ENCODE peak calls at places on chromosome 22, in seven cellular contexts. P, C, L, Y, X, O and F are unnamed samples.
A peak's percentile ranks its signal among the peaks of the same experiment; 100 is the strongest.

GRCh38 chr22:25348391-25348790 is 129.0 kb downstream of the CRYBB2 start:
- DNase-seq in P (no peak), C (no peak), L (no peak), Y (no peak), X (no peak), O (no peak), F (no peak)

GRCh38 chr22:49354516-49355205 is 473.0 kb downstream of the BRD1 start:
- DNase-seq in P (no peak), C (no peak), L (peak; percentile 46), Y (no peak), X (no peak), O (no peak), F (no peak)

GRCh38 chr22:31615940-31616314 is 46.1 kb downstream of the PISD start:
- DNase-seq in P (no peak), C (no peak), L (no peak), Y (no peak), X (no peak), O (no peak), F (no peak)

GRCh38 chr22:30266445-30267381 is at the start of gene OSM:
- DNase-seq in P (no peak), C (peak; percentile 38), L (peak; percentile 88), Y (no peak), X (no peak), O (peak; percentile 68), F (no peak)

GRCh38 chr22:38835888-38836301 is 7.9 kb downstream of the NPTXR start:
- DNase-seq in P (peak; percentile 55), C (no peak), L (no peak), Y (no peak), X (no peak), O (no peak), F (no peak)

GRCh38 chr22:26322179-26322905 is 106.7 kb upstream of the ASPHD2 start:
- DNase-seq in P (peak; percentile 92), C (no peak), L (no peak), Y (no peak), X (no peak), O (no peak), F (no peak)

GRCh38 chr22:48842976-48843375 is 984.7 kb downstream of the BRD1 start:
- DNase-seq in P (no peak), C (no peak), L (no peak), Y (no peak), X (no peak), O (no peak), F (no peak)

GRCh38 chr22:26597026-26597425 is 7.1 kb upstream of the TPST2 start:
- DNase-seq in P (no peak), C (no peak), L (no peak), Y (no peak), X (no peak), O (no peak), F (no peak)

GRCh38 chr22:46934746-46935491 is 172.5 kb downstream of the TBC1D22A start:
- DNase-seq in P (peak; percentile 94), C (peak; percentile 58), L (no peak), Y (no peak), X (no peak), O (no peak), F (no peak)

GRCh38 chr22:25174156-25174887 is 25.3 kb upstream of the CRYBB3 start:
- DNase-seq in P (no peak), C (no peak), L (no peak), Y (no peak), X (no peak), O (no peak), F (no peak)

GRCh38 chr22:30267382-30268302 is 991 bp upstream of the OSM start:
- DNase-seq in P (no peak), C (no peak), L (no peak), Y (no peak), X (no peak), O (no peak), F (no peak)

GRCh38 chr22:46349681-46350080 is 14.2 kb downstream of the TRMU start:
- DNase-seq in P (no peak), C (peak; percentile 67), L (no peak), Y (no peak), X (no peak), O (peak; percentile 30), F (no peak)

GRCh38 chr22:19761500-19762314 is 1.1 kb downstream of the TBX1 start:
- DNase-seq in P (no peak), C (no peak), L (no peak), Y (no peak), X (peak; percentile 51), O (no peak), F (no peak)

GRCh38 chr22:35064664-35065063 is 1.3 kb upstream of the ISX start:
- DNase-seq in P (peak; percentile 75), C (no peak), L (no peak), Y (no peak), X (no peak), O (no peak), F (no peak)

GRCh38 chr22:44773082-44773481 is 20.7 kb downstream of the ARHGAP8 start:
- DNase-seq in P (no peak), C (no peak), L (no peak), Y (no peak), X (no peak), O (no peak), F (no peak)

GRCh38 chr22:46045459-46046298 is 68.7 kb upstream of the WNT7B start:
- DNase-seq in P (no peak), C (peak; percentile 80), L (peak; percentile 70), Y (no peak), X (no peak), O (peak; percentile 70), F (no peak)

GRCh38 chr22:46484861-46485595 is 52.4 kb downstream of the CELSR1 start:
- DNase-seq in P (no peak), C (no peak), L (no peak), Y (no peak), X (no peak), O (no peak), F (no peak)

GRCh38 chr22:49197500-49197899 is 630.2 kb downstream of the BRD1 start:
- DNase-seq in P (no peak), C (no peak), L (peak; percentile 43), Y (no peak), X (peak; percentile 0), O (no peak), F (no peak)

GRCh38 chr22:36463783-36464184 is 17.7 kb downstream of the TXN2 start:
- DNase-seq in P (no peak), C (no peak), L (peak; percentile 77), Y (no peak), X (peak; percentile 81), O (peak; percentile 80), F (no peak)

GRCh38 chr22:36461665-36462474 is 19.6 kb downstream of the TXN2 start:
- DNase-seq in P (peak; percentile 92), C (peak; percentile 75), L (peak; percentile 82), Y (no peak), X (peak; percentile 80), O (peak; percentile 75), F (no peak)

GRCh38 chr22:36462475-36462790 is 19.0 kb downstream of the TXN2 start:
- DNase-seq in P (no peak), C (no peak), L (no peak), Y (no peak), X (no peak), O (no peak), F (no peak)

GRCh38 chr22:36457688-36458450 is 23.6 kb downstream of the TXN2 start:
- DNase-seq in P (no peak), C (peak; percentile 66), L (no peak), Y (no peak), X (no peak), O (peak; percentile 85), F (no peak)

DNA sequence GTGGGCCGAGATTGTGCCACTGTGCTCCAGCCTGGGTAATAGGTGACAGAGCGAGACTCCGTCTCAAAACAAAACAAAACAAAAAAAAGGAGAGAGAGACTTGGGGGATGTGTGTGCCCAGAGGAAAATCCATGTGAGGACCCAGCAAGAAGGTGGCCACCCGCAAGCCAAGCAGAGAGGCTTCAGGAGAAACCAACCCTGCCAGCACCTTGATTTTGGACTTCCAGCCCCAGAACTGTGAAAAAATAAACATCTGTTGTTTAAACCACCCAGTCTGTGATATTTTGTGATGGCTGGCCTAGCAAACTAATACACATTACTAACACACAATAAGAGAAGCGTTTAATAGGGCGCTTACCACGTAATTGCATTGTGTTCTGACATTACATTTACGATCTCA is 21.2 kb downstream of the TXN2 start:
- DNase-seq in P (no peak), C (no peak), L (no peak), Y (no peak), X (no peak), O (no peak), F (no peak)
- H3K27ac ChIP-seq in P (no peak overlapping the region), C (peak overlapping the region; percentile 99), L (peak overlapping the region; percentile 75), Y (no peak overlapping the region), X (peak overlapping the region; percentile 81), O (no peak overlapping the region), F (no peak overlapping the region)

GRCh38 chr22:23716811-23717801 is 26.3 kb downstream of the RGL4 start:
- DNase-seq in P (peak; percentile 70), C (peak; percentile 87), L (peak; percentile 92), Y (peak; percentile 76), X (peak; percentile 93), O (peak; percentile 87), F (peak; percentile 83)
- H3K27ac ChIP-seq in P (peak overlapping the region; percentile 39), C (peak overlapping the region; percentile 68), L (peak overlapping the region; percentile 85), Y (no peak overlapping the region), X (peak overlapping the region; percentile 25), O (peak overlapping the region; percentile 44), F (peak overlapping the region; percentile 78)

GRCh38 chr22:27667121-27667843 is 134.3 kb downstream of the MN1 start:
- DNase-seq in P (no peak), C (peak; percentile 37), L (no peak), Y (no peak), X (peak; percentile 74), O (peak; percentile 60), F (no peak)
- H3K27ac ChIP-seq in P (no peak overlapping the region), C (peak overlapping the region; percentile 4), L (no peak overlapping the region), Y (no peak overlapping the region), X (peak overlapping the region; percentile 75), O (peak overlapping the region; percentile 71), F (no peak overlapping the region)

DNA sequence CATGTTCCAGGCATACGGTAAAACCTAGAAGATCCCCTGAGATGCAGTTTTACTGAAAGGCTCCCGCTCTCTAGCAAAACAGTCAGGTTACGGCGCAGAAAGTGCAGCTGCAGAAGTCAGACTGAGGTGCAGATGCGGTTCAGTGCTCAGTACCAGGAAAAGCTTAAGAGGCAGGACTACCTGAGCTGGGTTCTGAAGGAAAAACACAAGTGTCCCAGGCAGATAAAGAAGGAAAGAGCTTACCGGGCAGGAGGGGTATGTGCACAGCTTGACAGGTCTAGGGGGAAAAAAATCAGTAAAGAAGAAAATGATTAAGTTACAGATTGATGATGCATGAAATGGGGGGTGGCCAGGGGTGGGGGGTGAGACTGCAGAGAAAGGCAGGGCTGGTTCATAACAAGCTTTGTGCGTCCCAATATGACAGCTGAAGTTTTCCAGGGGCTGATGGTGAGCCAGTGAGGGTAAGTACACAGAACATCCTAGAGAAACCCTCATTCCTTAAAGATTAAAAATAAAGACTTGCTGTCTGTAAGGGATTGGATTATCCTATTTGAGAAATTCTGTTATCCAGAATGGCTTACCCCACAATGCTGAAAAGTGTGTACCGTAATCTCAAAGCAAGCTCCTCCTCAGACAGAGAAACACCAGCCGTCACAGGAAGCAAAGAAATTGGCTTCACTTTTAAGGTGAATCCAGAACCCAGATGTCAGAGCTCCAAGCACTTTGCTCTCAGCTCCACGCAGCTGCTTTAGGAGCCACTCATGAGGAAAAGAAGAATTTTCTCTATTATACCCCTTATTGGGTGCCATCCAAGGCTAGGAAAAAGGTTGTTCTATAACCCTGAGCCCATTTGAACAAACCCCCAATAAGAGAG is 11.8 kb downstream of the LARGE1 start:
- DNase-seq in P (no peak), C (no peak), L (no peak), Y (no peak), X (no peak), O (no peak), F (no peak)
- H3K27ac ChIP-seq in P (no peak overlapping the region), C (no peak overlapping the region), L (no peak overlapping the region), Y (no peak overlapping the region), X (no peak overlapping the region), O (peak overlapping the region; percentile 65), F (no peak overlapping the region)